ENCODE peak calls at places on chromosomes 3 and 15, in eight cellular contexts. S is GM23248, Z is NCI-H1092 treated with DMSO at 0.1 percent for 48 hours, F is adrenal gland, V is T1000, W is putamen, D is lower leg skin, C is ELR. M is an unnamed sample.

GRCh38 chr3:47652142-47652541 is 73.5 kb upstream of the CSPG5 start:
- DNase-seq in S (no peak), Z (no peak), F (no peak), V (no peak), W (no peak), D (no peak), C (no peak), M (no peak)

GRCh38 chr3:195249858-195250464 is 21.0 kb downstream of the XXYLT1 start:
- DNase-seq in S (no peak), Z (no peak), F (peak; percentile 17), V (no peak), W (no peak), D (peak; percentile 75), C (no peak), M (no peak)

GRCh38 chr15:42576776-42577175 is 1.4 kb downstream of the STARD9 start:
- DNase-seq in S (no peak), Z (no peak), F (no peak), V (no peak), W (no peak), D (no peak), C (no peak), M (no peak)

GRCh38 chr3:184395320-184395660 is 15.4 kb downstream of the CHRD start:
- DNase-seq in S (no peak), Z (no peak), F (no peak), V (no peak), W (no peak), D (no peak), C (no peak), M (no peak)

GRCh38 chr3:124700880-124701684 is 29.2 kb upstream of the UMPS start:
- DNase-seq in S (peak; percentile 45), Z (no peak), F (peak; percentile 28), V (no peak), W (peak; percentile 50), D (no peak), C (peak; percentile 18), M (peak; percentile 29)

GRCh38 chr3:148439254-148439822 is 258.4 kb upstream of the AGTR1 start:
- DNase-seq in S (no peak), Z (no peak), F (no peak), V (no peak), W (no peak), D (no peak), C (no peak), M (no peak)

GRCh38 chr3:194165619-194166018 is 29.7 kb downstream of the HES1 start:
- DNase-seq in S (no peak), Z (no peak), F (no peak), V (no peak), W (no peak), D (no peak), C (no peak), M (no peak)

GRCh38 chr15:58462547-58462946 is 30.8 kb downstream of the LIPC start:
- DNase-seq in S (no peak), Z (no peak), F (no peak), V (no peak), W (no peak), D (no peak), C (no peak), M (peak; percentile 67)

GRCh38 chr3:191151653-191152052 is 47.4 kb upstream of the OSTN start:
- DNase-seq in S (no peak), Z (no peak), F (no peak), V (no peak), W (no peak), D (no peak), C (no peak), M (no peak)

GRCh38 chr3:131388400-131388799 is 6.8 kb downstream of the NUDT16 start:
- DNase-seq in S (peak; percentile 48), Z (no peak), F (no peak), V (no peak), W (no peak), D (no peak), C (peak; percentile 26), M (peak; percentile 28)